ENCODE peak calls at places on chromosomes 1 and 21, in seven cellular contexts. One of them, this sample, is unnamed. For H3K27me3, the result is how much of the 10 kb centered on the place peaks cover.

GRCh38 chr1:161258439-161259386 is at the start of gene PCP4L1:
- DNase-seq in transverse colon: peak
- DNase-seq in effector memory CD4-positive, alpha-beta T cell: no peak
- DNase-seq in brain microvascular endothelial cell: peak
- DNase-seq in iPS DF 6.9: peak
- DNase-seq in CD8-positive, alpha-beta T cell: peak
- DNase-seq in cardiac muscle cell: peak
- DNase-seq in this sample: peak

GRCh38 chr1:234871039-234871709 is 257.5 kb downstream of the TOMM20 start:
- DNase-seq in CD8-positive, alpha-beta T cell: no peak
- DNase-seq in transverse colon: no peak
- DNase-seq in effector memory CD4-positive, alpha-beta T cell: no peak
- DNase-seq in iPS DF 6.9: no peak
- DNase-seq in brain microvascular endothelial cell: no peak
- DNase-seq in cardiac muscle cell: no peak
- DNase-seq in this sample: no peak

GRCh38 chr1:20353836-20354235 is 63.2 kb downstream of the VWA5B1 start:
- DNase-seq in brain microvascular endothelial cell: no peak
- DNase-seq in cardiac muscle cell: no peak
- DNase-seq in effector memory CD4-positive, alpha-beta T cell: no peak
- DNase-seq in CD8-positive, alpha-beta T cell: no peak
- DNase-seq in transverse colon: no peak
- DNase-seq in iPS DF 6.9: no peak
- DNase-seq in this sample: no peak

GRCh38 chr1:4657920-4658585 is 3.6 kb downstream of the AJAP1 start:
- DNase-seq in transverse colon: no peak
- DNase-seq in effector memory CD4-positive, alpha-beta T cell: no peak
- DNase-seq in iPS DF 6.9: no peak
- DNase-seq in cardiac muscle cell: no peak
- DNase-seq in CD8-positive, alpha-beta T cell: no peak
- DNase-seq in brain microvascular endothelial cell: no peak
- DNase-seq in this sample: no peak

GRCh38 chr1:85307987-85308836 is 31.8 kb upstream of the BCL10 start:
- DNase-seq in transverse colon: peak
- DNase-seq in CD8-positive, alpha-beta T cell: peak
- DNase-seq in effector memory CD4-positive, alpha-beta T cell: peak
- DNase-seq in brain microvascular endothelial cell: peak
- DNase-seq in cardiac muscle cell: peak
- DNase-seq in iPS DF 6.9: peak
- DNase-seq in this sample: peak

GRCh38 chr1:164504699-164505098 is 54.3 kb upstream of the PBX1 start:
- DNase-seq in cardiac muscle cell: no peak
- DNase-seq in CD8-positive, alpha-beta T cell: no peak
- DNase-seq in effector memory CD4-positive, alpha-beta T cell: no peak
- DNase-seq in iPS DF 6.9: no peak
- DNase-seq in brain microvascular endothelial cell: peak
- DNase-seq in transverse colon: no peak
- DNase-seq in this sample: no peak

GRCh38 chr1:54173681-54174080 is 20.9 kb upstream of the CDCP2 start:
- DNase-seq in cardiac muscle cell: peak
- DNase-seq in CD8-positive, alpha-beta T cell: no peak
- DNase-seq in iPS DF 6.9: no peak
- DNase-seq in brain microvascular endothelial cell: no peak
- DNase-seq in effector memory CD4-positive, alpha-beta T cell: no peak
- DNase-seq in transverse colon: no peak
- DNase-seq in this sample: no peak

GRCh38 chr1:58986996-58987767 is 203.3 kb upstream of the JUN start:
- DNase-seq in iPS DF 6.9: no peak
- DNase-seq in brain microvascular endothelial cell: no peak
- DNase-seq in transverse colon: no peak
- DNase-seq in CD8-positive, alpha-beta T cell: no peak
- DNase-seq in cardiac muscle cell: no peak
- DNase-seq in effector memory CD4-positive, alpha-beta T cell: no peak
- DNase-seq in this sample: peak

GRCh38 chr1:102628008-102628736 is 480.1 kb downstream of the COL11A1 start:
- DNase-seq in transverse colon: no peak
- DNase-seq in effector memory CD4-positive, alpha-beta T cell: no peak
- DNase-seq in iPS DF 6.9: no peak
- DNase-seq in CD8-positive, alpha-beta T cell: no peak
- DNase-seq in cardiac muscle cell: no peak
- DNase-seq in brain microvascular endothelial cell: peak
- DNase-seq in this sample: no peak

GRCh38 chr1:111880866-111881837 is 108.3 kb downstream of the KCND3 start:
- DNase-seq in iPS DF 6.9: no peak
- DNase-seq in cardiac muscle cell: no peak
- DNase-seq in effector memory CD4-positive, alpha-beta T cell: no peak
- DNase-seq in transverse colon: peak
- DNase-seq in CD8-positive, alpha-beta T cell: no peak
- DNase-seq in brain microvascular endothelial cell: no peak
- DNase-seq in this sample: no peak

GRCh38 chr21:33244082-33244780 is 14.5 kb downstream of the IFNAR2 start:
- DNase-seq in brain microvascular endothelial cell: no peak
- DNase-seq in effector memory CD4-positive, alpha-beta T cell: no peak
- DNase-seq in transverse colon: no peak
- DNase-seq in cardiac muscle cell: no peak
- DNase-seq in CD8-positive, alpha-beta T cell: peak
- DNase-seq in iPS DF 6.9: no peak
- DNase-seq in this sample: peak

GRCh38 chr1:201396859-201397464 is 2.2 kb downstream of the LAD1 start:
- DNase-seq in brain microvascular endothelial cell: no peak
- DNase-seq in cardiac muscle cell: no peak
- DNase-seq in iPS DF 6.9: no peak
- DNase-seq in transverse colon: peak
- DNase-seq in effector memory CD4-positive, alpha-beta T cell: no peak
- DNase-seq in CD8-positive, alpha-beta T cell: no peak
- DNase-seq in this sample: no peak

GRCh38 chr1:2257245-2257627 is 29.1 kb downstream of the SKI start:
- DNase-seq in iPS DF 6.9: no peak
- DNase-seq in cardiac muscle cell: no peak
- DNase-seq in effector memory CD4-positive, alpha-beta T cell: no peak
- DNase-seq in transverse colon: no peak
- DNase-seq in brain microvascular endothelial cell: no peak
- DNase-seq in CD8-positive, alpha-beta T cell: no peak
- DNase-seq in this sample: no peak

GRCh38 chr1:231487019-231487418 is 41.5 kb upstream of the TSNAX start:
- DNase-seq in transverse colon: peak
- DNase-seq in cardiac muscle cell: no peak
- DNase-seq in CD8-positive, alpha-beta T cell: no peak
- DNase-seq in iPS DF 6.9: no peak
- DNase-seq in brain microvascular endothelial cell: peak
- DNase-seq in effector memory CD4-positive, alpha-beta T cell: no peak
- DNase-seq in this sample: no peak

GRCh38 chr1:210070531-210070930 is 132.5 kb downstream of the SYT14 start:
- DNase-seq in iPS DF 6.9: no peak
- DNase-seq in CD8-positive, alpha-beta T cell: no peak
- DNase-seq in effector memory CD4-positive, alpha-beta T cell: no peak
- DNase-seq in transverse colon: no peak
- DNase-seq in cardiac muscle cell: no peak
- DNase-seq in brain microvascular endothelial cell: no peak
- DNase-seq in this sample: no peak

GRCh38 chr21:29481081-29481480 is 182.4 kb downstream of the BACH1 start:
- DNase-seq in effector memory CD4-positive, alpha-beta T cell: no peak
- DNase-seq in transverse colon: no peak
- DNase-seq in cardiac muscle cell: no peak
- DNase-seq in iPS DF 6.9: no peak
- DNase-seq in CD8-positive, alpha-beta T cell: no peak
- DNase-seq in brain microvascular endothelial cell: no peak
- DNase-seq in this sample: no peak

GRCh38 chr1:248155927-248156326 is 11.0 kb downstream of the OR2M5 start:
- DNase-seq in cardiac muscle cell: no peak
- DNase-seq in CD8-positive, alpha-beta T cell: no peak
- DNase-seq in brain microvascular endothelial cell: no peak
- DNase-seq in transverse colon: no peak
- DNase-seq in effector memory CD4-positive, alpha-beta T cell: no peak
- DNase-seq in iPS DF 6.9: no peak
- DNase-seq in this sample: no peak

GRCh38 chr1:239044829-239045228 is 341.5 kb upstream of the CHRM3 start:
- DNase-seq in effector memory CD4-positive, alpha-beta T cell: no peak
- DNase-seq in iPS DF 6.9: no peak
- DNase-seq in CD8-positive, alpha-beta T cell: no peak
- DNase-seq in transverse colon: no peak
- DNase-seq in brain microvascular endothelial cell: no peak
- DNase-seq in cardiac muscle cell: no peak
- DNase-seq in this sample: no peak

GRCh38 chr1:88016947-88017346 is 667.1 kb upstream of the PKN2 start:
- DNase-seq in iPS DF 6.9: no peak
- DNase-seq in cardiac muscle cell: no peak
- DNase-seq in brain microvascular endothelial cell: no peak
- DNase-seq in effector memory CD4-positive, alpha-beta T cell: no peak
- DNase-seq in CD8-positive, alpha-beta T cell: no peak
- DNase-seq in transverse colon: peak
- DNase-seq in this sample: no peak

GRCh38 chr1:58818991-58819390 is 35.1 kb upstream of the JUN start:
- DNase-seq in CD8-positive, alpha-beta T cell: no peak
- DNase-seq in effector memory CD4-positive, alpha-beta T cell: no peak
- DNase-seq in cardiac muscle cell: no peak
- DNase-seq in iPS DF 6.9: no peak
- DNase-seq in transverse colon: no peak
- DNase-seq in brain microvascular endothelial cell: no peak
- DNase-seq in this sample: no peak

GRCh38 chr1:147760481-147761260 is at the start of gene GJA5:
- DNase-seq in transverse colon: no peak
- DNase-seq in brain microvascular endothelial cell: no peak
- DNase-seq in effector memory CD4-positive, alpha-beta T cell: no peak
- DNase-seq in iPS DF 6.9: no peak
- DNase-seq in cardiac muscle cell: no peak
- DNase-seq in CD8-positive, alpha-beta T cell: no peak
- DNase-seq in this sample: no peak

GRCh38 chr1:211579434-211580302 is 707 bp upstream of the SLC30A1 start:
- DNase-seq in CD8-positive, alpha-beta T cell: peak
- DNase-seq in effector memory CD4-positive, alpha-beta T cell: no peak
- DNase-seq in brain microvascular endothelial cell: no peak
- DNase-seq in iPS DF 6.9: no peak
- DNase-seq in transverse colon: peak
- DNase-seq in cardiac muscle cell: peak
- DNase-seq in this sample: no peak

GRCh38 chr1:180168786-180169640 is 14.3 kb downstream of the QSOX1 start:
- DNase-seq in effector memory CD4-positive, alpha-beta T cell: no peak
- DNase-seq in iPS DF 6.9: no peak
- DNase-seq in CD8-positive, alpha-beta T cell: no peak
- DNase-seq in transverse colon: peak
- DNase-seq in cardiac muscle cell: peak
- DNase-seq in brain microvascular endothelial cell: no peak
- DNase-seq in this sample: peak

GRCh38 chr1:40877681-40878080 is 15.5 kb upstream of the CITED4 start:
- DNase-seq in transverse colon: peak
- DNase-seq in brain microvascular endothelial cell: peak
- DNase-seq in cardiac muscle cell: no peak
- DNase-seq in iPS DF 6.9: no peak
- DNase-seq in effector memory CD4-positive, alpha-beta T cell: no peak
- DNase-seq in CD8-positive, alpha-beta T cell: no peak
- DNase-seq in this sample: no peak

GRCh38 chr1:19262728-19263127 is 11.1 kb downstream of the MRTO4 start:
- DNase-seq in CD8-positive, alpha-beta T cell: no peak
- DNase-seq in cardiac muscle cell: no peak
- DNase-seq in iPS DF 6.9: no peak
- DNase-seq in effector memory CD4-positive, alpha-beta T cell: no peak
- DNase-seq in transverse colon: no peak
- DNase-seq in brain microvascular endothelial cell: no peak
- DNase-seq in this sample: no peak

GRCh38 chr1:55289042-55289441 is 73.9 kb upstream of the USP24 start:
- DNase-seq in brain microvascular endothelial cell: no peak
- DNase-seq in effector memory CD4-positive, alpha-beta T cell: no peak
- DNase-seq in cardiac muscle cell: no peak
- DNase-seq in CD8-positive, alpha-beta T cell: no peak
- DNase-seq in transverse colon: no peak
- DNase-seq in iPS DF 6.9: no peak
- DNase-seq in this sample: no peak
- H3K27ac ChIP-seq in brain microvascular endothelial cell: no peak
- H3K27ac ChIP-seq in effector memory CD4-positive, alpha-beta T cell: no peak
- H3K27ac ChIP-seq in cardiac muscle cell: no peak
- H3K27ac ChIP-seq in CD8-positive, alpha-beta T cell: no peak
- H3K27ac ChIP-seq in transverse colon: no peak
- H3K27ac ChIP-seq in iPS DF 6.9: no peak
- H3K27ac ChIP-seq in this sample: no peak

GRCh38 chr1:172895761-172896160 is 155.0 kb downstream of the TNFSF18 start:
- DNase-seq in iPS DF 6.9: no peak
- DNase-seq in brain microvascular endothelial cell: no peak
- DNase-seq in cardiac muscle cell: no peak
- DNase-seq in CD8-positive, alpha-beta T cell: no peak
- DNase-seq in transverse colon: no peak
- DNase-seq in effector memory CD4-positive, alpha-beta T cell: no peak
- DNase-seq in this sample: no peak

GRCh38 chr1:172897738-172898137 is 153.0 kb downstream of the TNFSF18 start:
- DNase-seq in CD8-positive, alpha-beta T cell: no peak
- DNase-seq in effector memory CD4-positive, alpha-beta T cell: no peak
- DNase-seq in brain microvascular endothelial cell: peak
- DNase-seq in iPS DF 6.9: no peak
- DNase-seq in cardiac muscle cell: no peak
- DNase-seq in transverse colon: no peak
- DNase-seq in this sample: no peak

GRCh38 chr1:172893146-172893841 is 157.4 kb downstream of the TNFSF18 start:
- DNase-seq in cardiac muscle cell: no peak
- DNase-seq in iPS DF 6.9: no peak
- DNase-seq in brain microvascular endothelial cell: no peak
- DNase-seq in effector memory CD4-positive, alpha-beta T cell: no peak
- DNase-seq in transverse colon: no peak
- DNase-seq in CD8-positive, alpha-beta T cell: no peak
- DNase-seq in this sample: no peak

GRCh38 chr1:172895050-172895460 is 155.7 kb downstream of the TNFSF18 start:
- DNase-seq in brain microvascular endothelial cell: no peak
- DNase-seq in transverse colon: no peak
- DNase-seq in cardiac muscle cell: peak
- DNase-seq in effector memory CD4-positive, alpha-beta T cell: no peak
- DNase-seq in CD8-positive, alpha-beta T cell: peak
- DNase-seq in iPS DF 6.9: no peak
- DNase-seq in this sample: peak

GRCh38 chr1:172894345-172895049 is 156.2 kb downstream of the TNFSF18 start:
- DNase-seq in brain microvascular endothelial cell: no peak
- DNase-seq in cardiac muscle cell: no peak
- DNase-seq in transverse colon: no peak
- DNase-seq in CD8-positive, alpha-beta T cell: no peak
- DNase-seq in effector memory CD4-positive, alpha-beta T cell: no peak
- DNase-seq in iPS DF 6.9: no peak
- DNase-seq in this sample: no peak
- H3K4me3 ChIP-seq in brain microvascular endothelial cell: no peak
- H3K4me3 ChIP-seq in cardiac muscle cell: no peak
- H3K4me3 ChIP-seq in transverse colon: no peak
- H3K4me3 ChIP-seq in CD8-positive, alpha-beta T cell: peak
- H3K4me3 ChIP-seq in effector memory CD4-positive, alpha-beta T cell: peak
- H3K4me3 ChIP-seq in iPS DF 6.9: no peak
- H3K4me3 ChIP-seq in this sample: peak

DNA sequence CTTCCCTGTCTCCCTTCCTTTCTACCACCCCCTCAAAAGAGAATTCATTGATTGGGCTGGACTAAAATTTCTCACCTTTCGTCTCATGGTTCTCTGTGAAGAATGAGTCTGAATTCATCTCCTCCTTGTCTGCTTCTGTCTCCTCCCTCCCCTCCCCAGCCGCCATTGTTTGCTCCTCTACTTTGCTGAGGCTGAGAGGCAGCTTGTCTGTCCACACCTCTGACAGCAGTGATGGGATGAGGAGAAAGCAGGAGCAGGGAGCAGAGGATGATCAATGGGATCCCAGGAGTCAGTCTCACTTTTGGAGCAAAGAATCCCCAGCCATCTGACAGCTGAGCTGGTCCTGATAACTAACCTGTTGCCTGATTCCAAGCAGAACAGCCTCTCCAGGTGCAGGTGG is 2.5 kb downstream of the ILDR2 start:
- DNase-seq in cardiac muscle cell: peak
- DNase-seq in effector memory CD4-positive, alpha-beta T cell: no peak
- DNase-seq in transverse colon: no peak
- DNase-seq in brain microvascular endothelial cell: no peak
- DNase-seq in CD8-positive, alpha-beta T cell: no peak
- DNase-seq in iPS DF 6.9: no peak
- DNase-seq in this sample: no peak
- H3K27me3 ChIP-seq in cardiac muscle cell: under half
- H3K27me3 ChIP-seq in effector memory CD4-positive, alpha-beta T cell: under half
- H3K27me3 ChIP-seq in transverse colon: under half
- H3K27me3 ChIP-seq in brain microvascular endothelial cell: half or more
- H3K27me3 ChIP-seq in CD8-positive, alpha-beta T cell: under half
- H3K27me3 ChIP-seq in iPS DF 6.9: under half
- H3K27me3 ChIP-seq in this sample: under half

GRCh38 chr1:26829214-26829911 is 2.9 kb downstream of the ZDHHC18 start:
- DNase-seq in iPS DF 6.9: no peak
- DNase-seq in CD8-positive, alpha-beta T cell: no peak
- DNase-seq in effector memory CD4-positive, alpha-beta T cell: no peak
- DNase-seq in transverse colon: no peak
- DNase-seq in brain microvascular endothelial cell: no peak
- DNase-seq in cardiac muscle cell: no peak
- DNase-seq in this sample: no peak
- H3K27ac ChIP-seq in iPS DF 6.9: no peak
- H3K27ac ChIP-seq in CD8-positive, alpha-beta T cell: peak
- H3K27ac ChIP-seq in effector memory CD4-positive, alpha-beta T cell: peak
- H3K27ac ChIP-seq in transverse colon: peak
- H3K27ac ChIP-seq in brain microvascular endothelial cell: no peak
- H3K27ac ChIP-seq in cardiac muscle cell: peak
- H3K27ac ChIP-seq in this sample: peak